ENCODE peak calls at places on chromosomes 4 and X, in nine cellular contexts. Q is stimulated activated CD8-positive, alpha-beta memory T cell treated with anti-CD3 and anti-CD28 coated beads, Interleukin-2, amount 100 ng/mL, for 1 hour; G is mucosa of gallbladder; Y is upper lobe of right lung; J is globus pallidus; V is NCI-H460; O is HFFc6; F is AG04450; T is CD8-positive, alpha-beta T cell. S is an unnamed sample.

GRCh38 chr4:112633477-112634235 is 3.1 kb downstream of the ZGRF1 start:
- DNase-seq in V (peak), O (peak), J (peak), Y (no peak), F (no peak), Q (no peak), G (no peak), T (no peak), S (no peak)

GRCh38 chr4:19239565-19239964 is 1012.1 kb upstream of the SLIT2 start:
- DNase-seq in Q (no peak), T (no peak), O (peak), Y (no peak), G (no peak), J (no peak), V (no peak), F (no peak), S (peak)

GRCh38 chrX:150410513-150410912 is 47.4 kb downstream of the MAMLD1 start:
- DNase-seq in T (no peak), O (no peak), Y (no peak), Q (no peak), J (no peak), V (no peak), F (no peak), G (no peak), S (no peak)

GRCh38 chrX:23656684-23657083 is 10.6 kb upstream of the PRDX4 start:
- DNase-seq in F (no peak), G (no peak), V (no peak), J (no peak), Y (no peak), T (no peak), Q (no peak), O (peak), S (no peak)

GRCh38 chr4:129342820-129343219 is 246.9 kb downstream of the C4orf33 start:
- DNase-seq in Y (no peak), O (peak), T (no peak), F (no peak), V (peak), Q (no peak), G (no peak), J (no peak), S (peak)

GRCh38 chr4:110503588-110504435 is 27.9 kb downstream of the ENPEP start:
- DNase-seq in Q (no peak), O (no peak), G (no peak), F (no peak), T (no peak), J (no peak), V (no peak), Y (no peak), S (no peak)

GRCh38 chr4:80011636-80012236 is 61.3 kb downstream of the ANTXR2 start:
- DNase-seq in V (no peak), F (peak), Q (no peak), G (no peak), J (no peak), O (peak), Y (no peak), T (no peak), S (peak)

GRCh38 chrX:66728818-66729271 is 90.0 kb upstream of the EDA2R start:
- DNase-seq in G (peak), Y (peak), V (peak), F (peak), T (peak), J (peak), O (peak), Q (no peak), S (peak)

GRCh38 chrX:41723305-41723704 is 676 bp upstream of the GPR82 start:
- DNase-seq in J (no peak), T (no peak), O (no peak), G (no peak), Q (no peak), V (no peak), F (no peak), Y (no peak), S (no peak)

GRCh38 chr4:51958199-51958968 is 61.8 kb downstream of the LRRC66 start:
- DNase-seq in F (no peak), V (no peak), T (no peak), G (no peak), J (no peak), Q (no peak), O (no peak), Y (no peak), S (no peak)

GRCh38 chrX:72526534-72527508 is 45.8 kb downstream of the HDAC8 start:
- DNase-seq in F (no peak), T (no peak), V (no peak), J (no peak), O (no peak), G (no peak), Y (no peak), Q (no peak), S (no peak)

GRCh38 chr4:8886625-8887406 is 15.2 kb upstream of the HMX1 start:
- DNase-seq in O (no peak), V (no peak), J (no peak), G (no peak), F (no peak), T (no peak), Y (no peak), Q (no peak), S (no peak)

GRCh38 chrX:51931761-51932160 is 38.3 kb downstream of the MAGED1 start:
- DNase-seq in F (no peak), J (peak), O (no peak), V (no peak), G (no peak), Q (no peak), T (no peak), Y (no peak), S (no peak)